ENCODE peak calls at places on chromosomes 4 and X, in four cellular contexts. K, I, R and P are unnamed samples.

GRCh38 chr4:132108784-132109183 is 1040.3 kb upstream of the PCDH10 start:
- DNase-seq in I (peak; percentile 74), K (peak; percentile 79), R (no peak), P (no peak)

GRCh38 chr4:8701101-8702019 is 108.8 kb downstream of the CPZ start:
- DNase-seq in R (no peak), I (no peak), K (no peak), P (no peak)

GRCh38 chr4:47668810-47669408 is 169.0 kb downstream of the CORIN start:
- DNase-seq in R (peak; percentile 36), I (peak; percentile 48), K (peak; percentile 65), P (no peak)

GRCh38 chrX:115013705-115014104 is 3.7 kb downstream of the IL13RA2 start:
- DNase-seq in K (peak; percentile 57), R (no peak), I (peak; percentile 6), P (no peak)

GRCh38 chr4:169215656-169216055 is 55.1 kb downstream of the SH3RF1 start:
- DNase-seq in R (no peak), K (no peak), I (no peak), P (no peak)

GRCh38 chr4:3303445-3303824 is 10.6 kb downstream of the RGS12 start:
- DNase-seq in I (no peak), K (no peak), R (no peak), P (no peak)

GRCh38 chr4:177975315-177975714 is 533.1 kb upstream of the AGA start:
- DNase-seq in I (no peak), K (peak; percentile 54), R (no peak), P (no peak)

GRCh38 chr4:2937146-2937857 is 25.9 kb downstream of the NOP14 start:
- DNase-seq in K (no peak), I (peak; percentile 79), R (peak; percentile 47), P (peak; percentile 13)

GRCh38 chrX:40402771-40403533 is 177.8 kb upstream of the ATP6AP2 start:
- DNase-seq in R (no peak), K (peak; percentile 46), I (peak; percentile 58), P (no peak)

GRCh38 chr4:107167051-107167450 is 130.9 kb upstream of the DKK2 start:
- DNase-seq in K (no peak), R (no peak), I (no peak), P (no peak)

DNA sequence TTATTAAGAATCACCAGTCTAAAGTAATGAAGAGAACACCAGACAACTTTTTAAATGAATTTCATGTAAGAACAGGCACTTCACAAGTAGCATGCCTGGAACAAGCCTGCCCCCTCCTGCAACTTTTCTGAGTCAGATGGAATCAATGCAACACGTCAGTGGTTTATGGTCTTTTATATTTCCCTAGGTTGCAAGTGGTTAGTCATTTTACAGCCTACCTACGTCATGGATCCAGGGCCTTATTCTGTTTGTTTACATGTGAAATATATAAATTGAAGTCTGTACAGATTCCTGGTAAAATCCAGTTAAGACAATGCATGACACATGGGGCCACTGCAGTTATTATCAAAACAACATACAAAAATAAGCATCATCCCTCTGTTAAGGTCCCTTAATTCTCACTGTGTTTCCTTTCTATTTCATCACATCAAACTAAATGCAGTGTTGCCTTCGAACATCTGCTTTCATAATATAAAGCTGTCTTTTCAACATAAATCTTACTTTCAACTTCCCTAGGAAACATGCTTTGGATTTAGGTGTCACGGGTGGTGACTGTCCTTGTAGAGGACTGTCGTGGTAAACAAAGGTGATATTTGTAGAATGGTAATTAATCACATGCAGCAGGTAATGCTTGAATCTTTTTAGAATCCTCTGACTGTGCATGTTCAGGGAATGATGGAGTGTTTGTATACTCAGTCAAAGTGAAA is 309.3 kb downstream of the FRMPD4 start:
- DNase-seq in I (peak; percentile 81), K (peak; percentile 95), R (no peak), P (no peak)
- TF ChIP-seq CTCF in I (peak; percentile 22), K (peak; percentile 54), R (no peak), P (no peak)

DNA sequence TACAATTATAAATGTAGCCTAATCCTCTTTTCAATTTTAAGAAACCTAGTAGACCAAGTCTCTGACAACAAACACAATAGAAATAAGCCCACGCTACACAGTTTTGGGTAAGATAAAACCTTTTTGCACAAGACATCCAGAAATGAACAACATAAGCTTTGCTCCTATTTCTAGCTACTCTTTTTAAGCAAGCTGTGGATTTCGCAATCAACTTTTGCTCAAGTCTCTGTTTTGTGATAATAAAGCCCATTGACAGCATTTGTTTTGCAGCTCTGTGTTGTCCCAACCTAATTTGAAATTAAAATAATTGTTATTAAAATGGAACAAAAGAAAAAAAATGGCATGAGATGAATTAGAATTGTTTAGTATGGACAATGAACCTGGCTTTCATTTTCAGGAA is 287.9 kb upstream of the PUDP start:
- DNase-seq in I (no peak), R (no peak), K (no peak), P (no peak)
- TF ChIP-seq CTCF in I (no peak), R (no peak), K (no peak), P (no peak)

DNA sequence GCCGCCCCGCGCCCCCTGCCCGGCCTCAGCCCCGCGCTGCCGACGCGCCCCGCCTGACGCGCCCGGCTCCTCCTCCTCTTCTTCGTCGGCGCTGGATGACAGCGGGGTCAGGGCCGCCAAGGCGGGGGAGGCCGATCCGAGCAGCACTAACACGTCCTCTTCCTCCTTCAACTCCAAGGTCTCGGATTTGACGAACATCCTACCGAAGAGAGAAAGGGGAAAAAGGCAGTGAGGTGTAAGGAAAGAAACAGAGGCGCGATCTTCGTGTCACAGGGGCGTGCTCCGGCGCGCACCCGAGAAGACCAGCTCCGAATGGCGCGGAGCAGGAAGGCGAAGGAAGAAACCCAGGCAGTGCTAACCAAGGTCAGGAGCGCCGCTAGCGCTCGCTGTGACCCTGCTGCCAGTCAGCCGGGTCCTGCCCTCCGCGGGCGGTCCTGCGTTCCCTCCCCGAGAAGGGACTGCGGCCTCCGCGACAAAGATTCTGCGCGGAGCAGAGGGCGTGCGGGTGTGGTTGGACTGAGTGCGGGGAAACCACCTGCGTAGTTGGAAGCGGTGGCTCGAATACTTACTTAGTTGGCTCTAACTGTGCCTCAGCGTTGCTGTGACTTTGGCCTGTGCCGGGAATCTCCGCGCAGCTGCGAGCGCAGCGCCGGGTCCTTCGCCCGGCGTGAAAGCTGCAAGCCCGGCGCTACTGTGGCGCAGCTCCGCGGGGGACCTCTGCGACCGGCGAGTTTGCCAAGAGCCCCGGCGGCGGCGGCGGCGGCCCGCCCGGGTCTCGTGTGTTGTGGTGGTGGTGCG is 503 bp downstream of the NEUROG2 start:
- DNase-seq in R (peak; percentile 69), I (peak; percentile 34), K (no peak), P (no peak)
- TF ChIP-seq CTCF in R (no peak), I (no peak), K (no peak), P (no peak)

GRCh38 chr4:144595681-144596080 is 50.3 kb upstream of the HHIP start:
- DNase-seq in I (no peak), R (no peak), K (no peak), P (no peak)
- TF ChIP-seq CTCF in I (no peak), R (no peak), K (no peak), P (no peak)

GRCh38 chrX:25020391-25021131 is 4.8 kb upstream of the ARX start:
- DNase-seq in R (peak; percentile 67), I (no peak), K (no peak), P (peak; percentile 20)
- TF ChIP-seq CTCF in R (peak; percentile 70), I (peak; percentile 42), K (peak; percentile 43), P (peak; percentile 57)

GRCh38 chrX:133935096-133935495 is 50.3 kb downstream of the GPC3 start:
- DNase-seq in R (no peak), I (no peak), K (no peak), P (no peak)

GRCh38 chrX:133937022-133937421 is 48.4 kb downstream of the GPC3 start:
- DNase-seq in K (no peak), I (no peak), R (no peak), P (no peak)

GRCh38 chrX:133938530-133938929 is 46.9 kb downstream of the GPC3 start:
- DNase-seq in R (no peak), K (no peak), I (no peak), P (no peak)

GRCh38 chrX:133943507-133943906 is 41.9 kb downstream of the GPC3 start:
- DNase-seq in K (no peak), R (no peak), I (no peak), P (no peak)

GRCh38 chrX:133939655-133940054 is 45.7 kb downstream of the GPC3 start:
- DNase-seq in R (no peak), K (no peak), I (no peak), P (no peak)
- TF ChIP-seq CTCF in R (no peak), K (no peak), I (no peak), P (no peak)

GRCh38 chr4:172809319-172809718 is 359.3 kb upstream of the GALNT7 start:
- DNase-seq in R (no peak), K (no peak), I (no peak), P (no peak)
- TF ChIP-seq CTCF in R (no peak), K (no peak), I (no peak), P (no peak)

GRCh38 chr4:127120706-127121105 is 512.1 kb upstream of the INTU start:
- DNase-seq in I (no peak), K (no peak), R (no peak), P (no peak)
- TF ChIP-seq CTCF in I (no peak), K (no peak), R (no peak), P (no peak)